ENCODE peak calls at places on chromosomes 16 and 17, in seven cellular contexts. One of them, this sample, is unnamed.

GRCh38 chr17:40307001-40307690 is 1.8 kb upstream of the RARA start:
- DNase-seq in pancreas: no peak
- DNase-seq in left ventricle myocardium inferior: no peak
- DNase-seq in right lobe of liver: no peak
- DNase-seq in adrenal gland: peak
- DNase-seq in dorsolateral prefrontal cortex: no peak
- DNase-seq in IMR-90: no peak
- DNase-seq in this sample: peak

GRCh38 chr16:27449434-27450188 is 47.6 kb downstream of the IL21R start:
- DNase-seq in pancreas: no peak
- DNase-seq in left ventricle myocardium inferior: no peak
- DNase-seq in right lobe of liver: no peak
- DNase-seq in adrenal gland: no peak
- DNase-seq in dorsolateral prefrontal cortex: no peak
- DNase-seq in IMR-90: no peak
- DNase-seq in this sample: no peak

GRCh38 chr16:2529061-2529931 is 1.9 kb downstream of the CEMP1 start:
- DNase-seq in pancreas: peak
- DNase-seq in left ventricle myocardium inferior: no peak
- DNase-seq in right lobe of liver: peak
- DNase-seq in adrenal gland: no peak
- DNase-seq in dorsolateral prefrontal cortex: no peak
- DNase-seq in IMR-90: peak
- DNase-seq in this sample: no peak

GRCh38 chr16:70804153-70804728 is 3.3 kb upstream of the VAC14 start:
- DNase-seq in pancreas: no peak
- DNase-seq in left ventricle myocardium inferior: no peak
- DNase-seq in right lobe of liver: no peak
- DNase-seq in adrenal gland: no peak
- DNase-seq in dorsolateral prefrontal cortex: no peak
- DNase-seq in IMR-90: peak
- DNase-seq in this sample: no peak

GRCh38 chr17:28973414-28973813 is 22.1 kb upstream of the PHF12 start:
- DNase-seq in pancreas: no peak
- DNase-seq in left ventricle myocardium inferior: peak
- DNase-seq in right lobe of liver: no peak
- DNase-seq in adrenal gland: no peak
- DNase-seq in dorsolateral prefrontal cortex: no peak
- DNase-seq in IMR-90: peak
- DNase-seq in this sample: peak

GRCh38 chr17:35555695-35556094 is 4.9 kb downstream of the SLFN14 start:
- DNase-seq in pancreas: no peak
- DNase-seq in left ventricle myocardium inferior: no peak
- DNase-seq in right lobe of liver: no peak
- DNase-seq in adrenal gland: no peak
- DNase-seq in dorsolateral prefrontal cortex: no peak
- DNase-seq in IMR-90: no peak
- DNase-seq in this sample: no peak

GRCh38 chr16:72480926-72481325 is 309.0 kb upstream of the PMFBP1 start:
- DNase-seq in pancreas: no peak
- DNase-seq in left ventricle myocardium inferior: no peak
- DNase-seq in right lobe of liver: no peak
- DNase-seq in adrenal gland: no peak
- DNase-seq in dorsolateral prefrontal cortex: no peak
- DNase-seq in IMR-90: no peak
- DNase-seq in this sample: no peak

GRCh38 chr17:77391668-77392375 is 251.1 kb downstream of the SEC14L1 start:
- DNase-seq in pancreas: no peak
- DNase-seq in left ventricle myocardium inferior: peak
- DNase-seq in right lobe of liver: no peak
- DNase-seq in adrenal gland: no peak
- DNase-seq in dorsolateral prefrontal cortex: no peak
- DNase-seq in IMR-90: peak
- DNase-seq in this sample: peak

GRCh38 chr17:69141802-69142472 is at the start of gene ABCA6:
- DNase-seq in pancreas: no peak
- DNase-seq in left ventricle myocardium inferior: no peak
- DNase-seq in right lobe of liver: no peak
- DNase-seq in adrenal gland: no peak
- DNase-seq in dorsolateral prefrontal cortex: no peak
- DNase-seq in IMR-90: no peak
- DNase-seq in this sample: no peak

GRCh38 chr17:41429667-41430066 is 5.3 kb upstream of the KRT37 start:
- DNase-seq in pancreas: no peak
- DNase-seq in left ventricle myocardium inferior: no peak
- DNase-seq in right lobe of liver: no peak
- DNase-seq in adrenal gland: no peak
- DNase-seq in dorsolateral prefrontal cortex: no peak
- DNase-seq in IMR-90: no peak
- DNase-seq in this sample: no peak

GRCh38 chr16:19499481-19499880 is 22.4 kb downstream of the GDE1 start:
- DNase-seq in pancreas: no peak
- DNase-seq in left ventricle myocardium inferior: no peak
- DNase-seq in right lobe of liver: no peak
- DNase-seq in adrenal gland: no peak
- DNase-seq in dorsolateral prefrontal cortex: no peak
- DNase-seq in IMR-90: no peak
- DNase-seq in this sample: no peak

GRCh38 chr17:83109793-83110645 is 30.6 kb downstream of the METRNL start:
- DNase-seq in pancreas: peak
- DNase-seq in left ventricle myocardium inferior: peak
- DNase-seq in right lobe of liver: no peak
- DNase-seq in adrenal gland: peak
- DNase-seq in dorsolateral prefrontal cortex: no peak
- DNase-seq in IMR-90: peak
- DNase-seq in this sample: peak

GRCh38 chr16:53785044-53785443 is 81.1 kb downstream of the FTO start:
- DNase-seq in pancreas: no peak
- DNase-seq in left ventricle myocardium inferior: no peak
- DNase-seq in right lobe of liver: no peak
- DNase-seq in adrenal gland: no peak
- DNase-seq in dorsolateral prefrontal cortex: no peak
- DNase-seq in IMR-90: peak
- DNase-seq in this sample: no peak

GRCh38 chr17:38982858-38983746 is 15.9 kb upstream of the FBXO47 start:
- DNase-seq in pancreas: peak
- DNase-seq in left ventricle myocardium inferior: no peak
- DNase-seq in right lobe of liver: no peak
- DNase-seq in adrenal gland: peak
- DNase-seq in dorsolateral prefrontal cortex: no peak
- DNase-seq in IMR-90: peak
- DNase-seq in this sample: peak

GRCh38 chr17:83064021-83064731 is 15.2 kb upstream of the METRNL start:
- DNase-seq in pancreas: peak
- DNase-seq in left ventricle myocardium inferior: no peak
- DNase-seq in right lobe of liver: peak
- DNase-seq in adrenal gland: peak
- DNase-seq in dorsolateral prefrontal cortex: no peak
- DNase-seq in IMR-90: no peak
- DNase-seq in this sample: peak

GRCh38 chr16:25264599-25264998 is 7.0 kb upstream of the ZKSCAN2 start:
- DNase-seq in pancreas: no peak
- DNase-seq in left ventricle myocardium inferior: no peak
- DNase-seq in right lobe of liver: no peak
- DNase-seq in adrenal gland: no peak
- DNase-seq in dorsolateral prefrontal cortex: no peak
- DNase-seq in IMR-90: no peak
- DNase-seq in this sample: peak

GRCh38 chr17:70905796-70906195 is 736.5 kb downstream of the KCNJ2 start:
- DNase-seq in pancreas: no peak
- DNase-seq in left ventricle myocardium inferior: peak
- DNase-seq in right lobe of liver: no peak
- DNase-seq in adrenal gland: peak
- DNase-seq in dorsolateral prefrontal cortex: no peak
- DNase-seq in IMR-90: peak
- DNase-seq in this sample: no peak

DNA sequence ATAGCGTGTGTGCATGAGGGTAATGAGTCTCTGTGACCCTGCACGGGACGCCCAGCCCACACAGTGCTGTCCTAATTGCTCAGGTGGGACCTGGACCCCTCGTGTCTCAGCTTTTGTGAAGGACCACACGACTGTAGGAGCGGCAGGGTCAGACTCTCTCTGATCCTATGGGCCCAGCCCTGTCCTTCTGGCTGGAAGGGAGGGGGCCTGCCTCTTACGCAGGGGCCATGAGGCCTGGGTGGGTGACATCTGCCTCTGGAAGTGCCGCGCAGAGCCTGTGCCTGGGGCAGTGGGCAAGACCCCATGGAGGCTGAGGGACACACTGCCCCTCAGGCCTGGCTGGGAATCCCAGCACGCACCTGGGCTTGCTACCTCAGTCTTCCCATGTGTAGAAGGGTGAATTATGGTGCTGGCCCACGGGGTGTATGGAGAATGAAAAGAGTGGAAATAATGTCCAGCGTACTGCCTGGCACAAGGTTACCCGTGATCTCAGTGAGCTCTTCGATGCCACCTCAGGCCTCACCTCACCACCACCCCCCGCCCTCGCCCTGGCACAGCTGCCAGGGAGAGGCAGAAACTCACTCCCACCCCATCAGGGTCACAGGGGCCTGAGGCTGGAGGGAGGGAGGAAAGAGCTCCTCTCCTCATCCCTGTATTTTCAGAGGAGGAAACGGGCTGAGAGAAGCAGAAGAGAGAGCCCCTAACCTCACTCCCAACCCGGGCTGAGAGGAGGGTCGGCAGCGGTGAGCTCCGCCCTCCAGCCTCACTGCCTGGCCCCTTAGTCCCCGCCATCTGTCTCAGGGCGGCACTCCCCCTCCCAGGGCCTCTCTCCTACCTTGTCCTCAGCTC is 27.1 kb upstream of the DBNDD1 start:
- DNase-seq in pancreas: no peak
- DNase-seq in left ventricle myocardium inferior: no peak
- DNase-seq in right lobe of liver: no peak
- DNase-seq in adrenal gland: peak
- DNase-seq in dorsolateral prefrontal cortex: no peak
- DNase-seq in IMR-90: no peak
- DNase-seq in this sample: peak
- H3K4me3 ChIP-seq in pancreas: peak
- H3K4me3 ChIP-seq in left ventricle myocardium inferior: peak
- H3K4me3 ChIP-seq in right lobe of liver: peak
- H3K4me3 ChIP-seq in adrenal gland: no peak
- H3K4me3 ChIP-seq in dorsolateral prefrontal cortex: peak
- H3K4me3 ChIP-seq in IMR-90: no peak
- H3K4me3 ChIP-seq in this sample: peak

DNA sequence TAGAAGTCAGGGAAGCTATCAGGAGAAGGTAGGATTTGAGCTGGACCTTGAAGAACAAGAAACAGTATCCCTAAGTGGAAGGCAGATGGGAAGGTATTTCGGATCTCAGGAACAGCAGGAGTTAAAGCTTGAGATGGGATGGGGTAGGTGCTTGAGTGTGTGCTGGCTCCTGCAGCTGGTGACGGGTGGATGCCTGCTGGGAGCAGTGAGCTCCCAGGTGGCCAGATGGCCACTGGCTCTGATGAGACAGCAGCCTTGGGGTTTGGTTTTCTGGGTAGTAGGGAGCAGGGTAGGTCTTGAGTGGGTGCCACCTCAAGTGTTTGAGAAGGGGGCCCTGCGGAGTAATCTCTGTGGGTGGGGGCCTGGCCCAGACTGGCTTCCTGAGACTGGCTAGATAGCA is 10.3 kb downstream of the EPN2 start:
- DNase-seq in pancreas: no peak
- DNase-seq in left ventricle myocardium inferior: no peak
- DNase-seq in right lobe of liver: no peak
- DNase-seq in adrenal gland: no peak
- DNase-seq in dorsolateral prefrontal cortex: no peak
- DNase-seq in IMR-90: no peak
- DNase-seq in this sample: no peak
- H3K27ac ChIP-seq in pancreas: no peak
- H3K27ac ChIP-seq in left ventricle myocardium inferior: peak
- H3K27ac ChIP-seq in right lobe of liver: no peak
- H3K27ac ChIP-seq in adrenal gland: no peak
- H3K27ac ChIP-seq in dorsolateral prefrontal cortex: peak
- H3K27ac ChIP-seq in IMR-90: no peak
- H3K27ac ChIP-seq in this sample: no peak

DNA sequence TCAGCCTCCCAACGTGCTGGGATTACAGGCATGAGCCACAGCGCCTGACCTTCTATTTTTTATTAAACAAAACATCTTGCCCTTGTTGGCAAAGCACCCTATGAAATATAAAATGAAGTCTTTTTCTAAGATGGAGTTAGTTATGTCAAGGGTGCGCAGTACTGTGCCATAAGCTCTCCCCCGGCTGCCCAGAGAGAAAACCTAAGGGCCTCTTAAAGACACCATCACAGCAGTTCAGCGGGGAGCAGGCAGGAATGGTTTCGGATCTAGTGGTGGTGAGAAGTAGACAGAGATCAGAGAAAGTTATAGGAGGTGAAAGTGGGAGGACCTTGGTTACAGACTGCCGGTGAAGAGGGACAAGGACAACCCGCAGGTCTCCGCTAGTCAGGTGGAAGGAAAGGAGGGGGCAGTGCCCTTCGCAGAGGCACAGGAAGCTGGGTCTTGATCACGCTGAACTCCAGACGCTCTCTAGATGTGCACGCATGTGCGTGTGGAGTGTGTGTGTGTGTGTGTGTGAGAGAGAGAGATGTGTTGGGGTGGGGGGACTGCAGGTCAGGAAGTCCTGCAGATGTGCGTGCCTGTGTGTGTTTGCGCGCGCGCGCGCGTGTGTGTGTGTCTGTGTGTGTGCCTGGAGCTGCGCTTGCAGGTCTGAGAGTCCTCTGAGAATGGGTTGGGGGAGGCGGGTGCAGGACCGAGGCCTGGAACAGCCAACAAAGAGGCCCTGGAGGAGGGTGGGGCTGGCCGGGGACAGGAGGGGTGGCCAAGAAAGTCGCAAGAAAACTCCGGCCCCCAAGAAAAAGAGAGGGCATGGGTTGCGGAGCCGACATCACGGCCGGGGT is 748 bp upstream of the CMTM3 start:
- DNase-seq in pancreas: no peak
- DNase-seq in left ventricle myocardium inferior: peak
- DNase-seq in right lobe of liver: no peak
- DNase-seq in adrenal gland: peak
- DNase-seq in dorsolateral prefrontal cortex: no peak
- DNase-seq in IMR-90: peak
- DNase-seq in this sample: peak
- H3K4me3 ChIP-seq in pancreas: peak
- H3K4me3 ChIP-seq in left ventricle myocardium inferior: peak
- H3K4me3 ChIP-seq in right lobe of liver: peak
- H3K4me3 ChIP-seq in adrenal gland: no peak
- H3K4me3 ChIP-seq in dorsolateral prefrontal cortex: peak
- H3K4me3 ChIP-seq in IMR-90: peak
- H3K4me3 ChIP-seq in this sample: peak

DNA sequence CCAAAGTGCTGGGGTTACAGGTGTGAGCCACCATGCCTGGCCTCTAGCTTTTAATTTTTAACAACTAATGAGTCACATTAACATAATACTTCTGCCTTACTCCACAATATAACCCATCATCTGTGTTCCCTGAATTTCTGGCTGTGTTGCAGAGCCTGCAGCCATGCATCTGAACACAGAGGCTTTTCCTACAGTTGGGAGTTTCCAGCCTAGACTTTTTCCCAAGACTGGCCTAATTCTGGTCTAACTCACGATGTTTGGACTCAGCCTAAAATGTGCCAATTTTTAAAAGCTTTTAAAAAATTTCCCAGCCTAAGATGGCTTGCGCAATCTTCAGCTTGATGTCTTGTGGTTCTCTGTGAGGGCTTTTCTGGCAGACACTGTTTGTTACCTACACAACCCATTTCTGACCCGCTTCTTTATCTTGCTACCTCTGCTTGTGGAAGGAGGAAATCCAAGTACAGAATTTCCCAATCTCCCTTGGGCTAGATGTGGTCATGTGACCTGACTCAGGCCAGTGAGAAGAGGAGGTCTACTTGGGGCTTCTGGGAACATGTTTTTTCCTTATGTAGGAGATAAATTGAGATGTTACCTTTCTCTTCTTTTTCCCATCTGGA is 72.7 kb upstream of the GAS7 start:
- DNase-seq in pancreas: no peak
- DNase-seq in left ventricle myocardium inferior: no peak
- DNase-seq in right lobe of liver: no peak
- DNase-seq in adrenal gland: no peak
- DNase-seq in dorsolateral prefrontal cortex: no peak
- DNase-seq in IMR-90: no peak
- DNase-seq in this sample: no peak
- H3K27ac ChIP-seq in pancreas: no peak
- H3K27ac ChIP-seq in left ventricle myocardium inferior: peak
- H3K27ac ChIP-seq in right lobe of liver: no peak
- H3K27ac ChIP-seq in adrenal gland: no peak
- H3K27ac ChIP-seq in dorsolateral prefrontal cortex: no peak
- H3K27ac ChIP-seq in IMR-90: no peak
- H3K27ac ChIP-seq in this sample: no peak

This sample was measured in SJCRH30.